ENCODE peak calls at places on chromosomes 3 and 15, in eight cellular contexts. One of them, this sample, is unnamed.

GRCh38 chr3:191301017-191301416 is 28.2 kb upstream of the CCDC50 start:
- DNase-seq in CD8-positive, alpha-beta T cell: no peak
- DNase-seq in PC-3: no peak
- DNase-seq in neuronal stem cell: no peak
- DNase-seq in breast epithelium: no peak
- DNase-seq in brain microvascular endothelial cell: no peak
- DNase-seq in CD4-positive, alpha-beta T cell: no peak
- DNase-seq in colonic mucosa: no peak
- DNase-seq in this sample: no peak

GRCh38 chr3:16849795-16850194 is 35.0 kb upstream of the PLCL2 start:
- DNase-seq in CD8-positive, alpha-beta T cell: no peak
- DNase-seq in PC-3: no peak
- DNase-seq in neuronal stem cell: no peak
- DNase-seq in breast epithelium: no peak
- DNase-seq in brain microvascular endothelial cell: peak
- DNase-seq in CD4-positive, alpha-beta T cell: no peak
- DNase-seq in colonic mucosa: no peak
- DNase-seq in this sample: no peak

GRCh38 chr3:139339219-139339906 is 4.5 kb upstream of the MRPS22 start:
- DNase-seq in CD8-positive, alpha-beta T cell: no peak
- DNase-seq in PC-3: no peak
- DNase-seq in neuronal stem cell: no peak
- DNase-seq in breast epithelium: no peak
- DNase-seq in brain microvascular endothelial cell: peak
- DNase-seq in CD4-positive, alpha-beta T cell: no peak
- DNase-seq in colonic mucosa: no peak
- DNase-seq in this sample: no peak

GRCh38 chr3:7074217-7074616 is 213.3 kb downstream of the GRM7 start:
- DNase-seq in CD8-positive, alpha-beta T cell: no peak
- DNase-seq in PC-3: no peak
- DNase-seq in neuronal stem cell: no peak
- DNase-seq in breast epithelium: no peak
- DNase-seq in brain microvascular endothelial cell: no peak
- DNase-seq in CD4-positive, alpha-beta T cell: no peak
- DNase-seq in colonic mucosa: no peak
- DNase-seq in this sample: no peak

GRCh38 chr3:15755780-15756179 is 42.0 kb downstream of the ANKRD28 start:
- DNase-seq in CD8-positive, alpha-beta T cell: no peak
- DNase-seq in PC-3: no peak
- DNase-seq in neuronal stem cell: no peak
- DNase-seq in breast epithelium: no peak
- DNase-seq in brain microvascular endothelial cell: no peak
- DNase-seq in CD4-positive, alpha-beta T cell: no peak
- DNase-seq in colonic mucosa: no peak
- DNase-seq in this sample: no peak

GRCh38 chr3:52532517-52532837 is 1.2 kb downstream of the NT5DC2 start:
- DNase-seq in CD8-positive, alpha-beta T cell: peak
- DNase-seq in PC-3: peak
- DNase-seq in neuronal stem cell: no peak
- DNase-seq in breast epithelium: no peak
- DNase-seq in brain microvascular endothelial cell: peak
- DNase-seq in CD4-positive, alpha-beta T cell: no peak
- DNase-seq in colonic mucosa: no peak
- DNase-seq in this sample: no peak

GRCh38 chr3:147361671-147362420 is 44.5 kb downstream of the ZIC4 start:
- DNase-seq in CD8-positive, alpha-beta T cell: no peak
- DNase-seq in PC-3: peak
- DNase-seq in neuronal stem cell: no peak
- DNase-seq in breast epithelium: no peak
- DNase-seq in brain microvascular endothelial cell: peak
- DNase-seq in CD4-positive, alpha-beta T cell: no peak
- DNase-seq in colonic mucosa: peak
- DNase-seq in this sample: no peak

GRCh38 chr15:52392008-52392687 is 96.5 kb upstream of the MYO5C start:
- DNase-seq in CD8-positive, alpha-beta T cell: no peak
- DNase-seq in PC-3: peak
- DNase-seq in neuronal stem cell: no peak
- DNase-seq in breast epithelium: no peak
- DNase-seq in brain microvascular endothelial cell: no peak
- DNase-seq in CD4-positive, alpha-beta T cell: no peak
- DNase-seq in colonic mucosa: no peak
- DNase-seq in this sample: peak

GRCh38 chr3:124600765-124601164 is 129.5 kb upstream of the UMPS start:
- DNase-seq in CD8-positive, alpha-beta T cell: no peak
- DNase-seq in PC-3: peak
- DNase-seq in neuronal stem cell: no peak
- DNase-seq in breast epithelium: no peak
- DNase-seq in brain microvascular endothelial cell: no peak
- DNase-seq in CD4-positive, alpha-beta T cell: no peak
- DNase-seq in colonic mucosa: no peak
- DNase-seq in this sample: no peak

GRCh38 chr3:124599147-124599765 is 131.0 kb upstream of the UMPS start:
- DNase-seq in CD8-positive, alpha-beta T cell: no peak
- DNase-seq in PC-3: no peak
- DNase-seq in neuronal stem cell: no peak
- DNase-seq in breast epithelium: no peak
- DNase-seq in brain microvascular endothelial cell: no peak
- DNase-seq in CD4-positive, alpha-beta T cell: no peak
- DNase-seq in colonic mucosa: no peak
- DNase-seq in this sample: no peak

GRCh38 chr3:124599779-124600693 is 130.2 kb upstream of the UMPS start:
- DNase-seq in CD8-positive, alpha-beta T cell: no peak
- DNase-seq in PC-3: peak
- DNase-seq in neuronal stem cell: no peak
- DNase-seq in breast epithelium: no peak
- DNase-seq in brain microvascular endothelial cell: peak
- DNase-seq in CD4-positive, alpha-beta T cell: no peak
- DNase-seq in colonic mucosa: peak
- DNase-seq in this sample: no peak

GRCh38 chr3:124597273-124597672 is 133.0 kb upstream of the UMPS start:
- DNase-seq in CD8-positive, alpha-beta T cell: no peak
- DNase-seq in PC-3: no peak
- DNase-seq in neuronal stem cell: no peak
- DNase-seq in breast epithelium: no peak
- DNase-seq in brain microvascular endothelial cell: no peak
- DNase-seq in CD4-positive, alpha-beta T cell: no peak
- DNase-seq in colonic mucosa: no peak
- DNase-seq in this sample: no peak

DNA sequence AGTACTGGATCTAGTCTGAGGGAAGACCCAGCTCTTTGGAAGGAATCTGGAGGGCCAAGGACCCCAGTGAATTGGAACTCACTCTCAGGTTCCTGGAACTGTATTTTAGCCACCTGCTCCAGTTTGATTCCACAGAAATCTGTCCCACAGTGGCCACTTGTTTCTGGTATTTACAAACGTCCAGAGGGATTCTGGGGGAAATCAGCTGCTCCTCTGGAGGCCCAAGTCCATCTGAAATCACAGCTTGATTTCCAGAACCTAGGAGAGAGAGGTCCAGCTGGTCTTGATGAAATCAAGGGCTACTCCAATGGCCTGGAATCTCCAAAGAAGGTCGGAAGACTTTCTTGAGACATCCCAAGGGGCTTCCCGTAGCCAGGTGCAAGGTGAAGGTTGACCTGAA is 132.3 kb upstream of the UMPS start:
- DNase-seq in CD8-positive, alpha-beta T cell: no peak
- DNase-seq in PC-3: no peak
- DNase-seq in neuronal stem cell: no peak
- DNase-seq in breast epithelium: no peak
- DNase-seq in brain microvascular endothelial cell: no peak
- DNase-seq in CD4-positive, alpha-beta T cell: no peak
- DNase-seq in colonic mucosa: no peak
- DNase-seq in this sample: no peak
- H3K27ac ChIP-seq in CD8-positive, alpha-beta T cell: no peak
- H3K27ac ChIP-seq in PC-3: no peak
- H3K27ac ChIP-seq in neuronal stem cell: no peak
- H3K27ac ChIP-seq in breast epithelium: no peak
- H3K27ac ChIP-seq in brain microvascular endothelial cell: no peak
- H3K27ac ChIP-seq in CD4-positive, alpha-beta T cell: no peak
- H3K27ac ChIP-seq in colonic mucosa: no peak
- H3K27ac ChIP-seq in this sample: no peak

GRCh38 chr3:44478606-44479094 is 1.2 kb upstream of the ZNF445 start:
- DNase-seq in CD8-positive, alpha-beta T cell: no peak
- DNase-seq in PC-3: no peak
- DNase-seq in neuronal stem cell: no peak
- DNase-seq in breast epithelium: no peak
- DNase-seq in brain microvascular endothelial cell: no peak
- DNase-seq in CD4-positive, alpha-beta T cell: no peak
- DNase-seq in colonic mucosa: no peak
- DNase-seq in this sample: no peak

GRCh38 chr3:44478055-44478468 is 592 bp upstream of the ZNF445 start:
- DNase-seq in CD8-positive, alpha-beta T cell: no peak
- DNase-seq in PC-3: no peak
- DNase-seq in neuronal stem cell: no peak
- DNase-seq in breast epithelium: no peak
- DNase-seq in brain microvascular endothelial cell: no peak
- DNase-seq in CD4-positive, alpha-beta T cell: no peak
- DNase-seq in colonic mucosa: no peak
- DNase-seq in this sample: no peak

GRCh38 chr3:44476181-44476599 is 1.3 kb downstream of the ZNF445 start:
- DNase-seq in CD8-positive, alpha-beta T cell: no peak
- DNase-seq in PC-3: peak
- DNase-seq in neuronal stem cell: no peak
- DNase-seq in breast epithelium: no peak
- DNase-seq in brain microvascular endothelial cell: peak
- DNase-seq in CD4-positive, alpha-beta T cell: no peak
- DNase-seq in colonic mucosa: no peak
- DNase-seq in this sample: no peak

GRCh38 chr3:44476963-44477311 is 533 bp downstream of the ZNF445 start:
- DNase-seq in CD8-positive, alpha-beta T cell: no peak
- DNase-seq in PC-3: no peak
- DNase-seq in neuronal stem cell: no peak
- DNase-seq in breast epithelium: no peak
- DNase-seq in brain microvascular endothelial cell: no peak
- DNase-seq in CD4-positive, alpha-beta T cell: no peak
- DNase-seq in colonic mucosa: no peak
- DNase-seq in this sample: no peak

GRCh38 chr3:44477312-44478030 is at the start of gene ZNF445:
- DNase-seq in CD8-positive, alpha-beta T cell: peak
- DNase-seq in PC-3: peak
- DNase-seq in neuronal stem cell: peak
- DNase-seq in breast epithelium: peak
- DNase-seq in brain microvascular endothelial cell: peak
- DNase-seq in CD4-positive, alpha-beta T cell: peak
- DNase-seq in colonic mucosa: peak
- DNase-seq in this sample: no peak
- H3K27ac ChIP-seq in CD8-positive, alpha-beta T cell: peak
- H3K27ac ChIP-seq in PC-3: no peak
- H3K27ac ChIP-seq in neuronal stem cell: no peak
- H3K27ac ChIP-seq in breast epithelium: peak
- H3K27ac ChIP-seq in brain microvascular endothelial cell: peak
- H3K27ac ChIP-seq in CD4-positive, alpha-beta T cell: peak
- H3K27ac ChIP-seq in colonic mucosa: peak
- H3K27ac ChIP-seq in this sample: peak

GRCh38 chr3:193317901-193318300 is 60.7 kb downstream of the ATP13A5 start:
- DNase-seq in CD8-positive, alpha-beta T cell: no peak
- DNase-seq in PC-3: no peak
- DNase-seq in neuronal stem cell: no peak
- DNase-seq in breast epithelium: no peak
- DNase-seq in brain microvascular endothelial cell: no peak
- DNase-seq in CD4-positive, alpha-beta T cell: no peak
- DNase-seq in colonic mucosa: no peak
- DNase-seq in this sample: no peak

GRCh38 chr3:193314161-193314560 is 64.4 kb downstream of the ATP13A5 start:
- DNase-seq in CD8-positive, alpha-beta T cell: no peak
- DNase-seq in PC-3: no peak
- DNase-seq in neuronal stem cell: no peak
- DNase-seq in breast epithelium: no peak
- DNase-seq in brain microvascular endothelial cell: no peak
- DNase-seq in CD4-positive, alpha-beta T cell: no peak
- DNase-seq in colonic mucosa: no peak
- DNase-seq in this sample: no peak

GRCh38 chr3:193310914-193311723 is 67.4 kb downstream of the ATP13A5 start:
- DNase-seq in CD8-positive, alpha-beta T cell: no peak
- DNase-seq in PC-3: no peak
- DNase-seq in neuronal stem cell: no peak
- DNase-seq in breast epithelium: no peak
- DNase-seq in brain microvascular endothelial cell: no peak
- DNase-seq in CD4-positive, alpha-beta T cell: no peak
- DNase-seq in colonic mucosa: no peak
- DNase-seq in this sample: no peak

DNA sequence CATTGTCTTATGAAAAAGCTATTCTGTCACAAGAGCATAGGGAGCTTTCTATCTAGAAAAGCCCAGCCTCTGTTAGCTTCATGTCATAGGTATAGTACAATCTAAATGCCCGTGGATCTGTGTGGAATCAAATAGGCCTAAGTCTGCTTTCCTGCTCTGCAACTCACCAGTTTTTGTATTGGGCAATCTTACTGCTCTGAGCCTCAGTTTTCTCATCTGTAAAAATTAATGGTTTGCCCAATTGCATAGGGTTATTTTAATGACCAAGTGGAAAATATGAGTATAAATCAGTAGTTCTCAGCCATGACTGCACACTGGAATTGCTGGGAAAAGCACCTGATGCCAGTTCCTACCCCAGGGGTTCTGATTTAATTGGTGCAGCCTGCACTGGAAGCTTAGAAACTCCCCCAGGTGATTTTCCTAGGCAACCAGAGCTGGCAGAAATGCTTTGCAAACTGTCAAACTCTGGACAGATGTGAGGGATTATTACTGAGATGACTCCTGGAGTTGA is 65.0 kb downstream of the ATP13A5 start:
- DNase-seq in CD8-positive, alpha-beta T cell: no peak
- DNase-seq in PC-3: no peak
- DNase-seq in neuronal stem cell: no peak
- DNase-seq in breast epithelium: no peak
- DNase-seq in brain microvascular endothelial cell: no peak
- DNase-seq in CD4-positive, alpha-beta T cell: no peak
- DNase-seq in colonic mucosa: no peak
- DNase-seq in this sample: no peak
- H3K27ac ChIP-seq in CD8-positive, alpha-beta T cell: no peak
- H3K27ac ChIP-seq in PC-3: no peak
- H3K27ac ChIP-seq in neuronal stem cell: peak
- H3K27ac ChIP-seq in breast epithelium: no peak
- H3K27ac ChIP-seq in brain microvascular endothelial cell: no peak
- H3K27ac ChIP-seq in CD4-positive, alpha-beta T cell: no peak
- H3K27ac ChIP-seq in colonic mucosa: no peak
- H3K27ac ChIP-seq in this sample: no peak

GRCh38 chr3:48189321-48189720 is 1.1 kb upstream of the CDC25A start:
- DNase-seq in CD8-positive, alpha-beta T cell: no peak
- DNase-seq in PC-3: no peak
- DNase-seq in neuronal stem cell: no peak
- DNase-seq in breast epithelium: no peak
- DNase-seq in brain microvascular endothelial cell: no peak
- DNase-seq in CD4-positive, alpha-beta T cell: no peak
- DNase-seq in colonic mucosa: no peak
- DNase-seq in this sample: no peak

GRCh38 chr3:48186993-48187578 is 1.1 kb downstream of the CDC25A start:
- DNase-seq in CD8-positive, alpha-beta T cell: no peak
- DNase-seq in PC-3: peak
- DNase-seq in neuronal stem cell: no peak
- DNase-seq in breast epithelium: no peak
- DNase-seq in brain microvascular endothelial cell: peak
- DNase-seq in CD4-positive, alpha-beta T cell: no peak
- DNase-seq in colonic mucosa: no peak
- DNase-seq in this sample: no peak

GRCh38 chr3:48185129-48185528 is 3.1 kb downstream of the CDC25A start:
- DNase-seq in CD8-positive, alpha-beta T cell: no peak
- DNase-seq in PC-3: no peak
- DNase-seq in neuronal stem cell: no peak
- DNase-seq in breast epithelium: no peak
- DNase-seq in brain microvascular endothelial cell: no peak
- DNase-seq in CD4-positive, alpha-beta T cell: no peak
- DNase-seq in colonic mucosa: no peak
- DNase-seq in this sample: no peak

GRCh38 chr3:48188266-48189201 is at the start of gene CDC25A:
- DNase-seq in CD8-positive, alpha-beta T cell: peak
- DNase-seq in PC-3: peak
- DNase-seq in neuronal stem cell: peak
- DNase-seq in breast epithelium: peak
- DNase-seq in brain microvascular endothelial cell: peak
- DNase-seq in CD4-positive, alpha-beta T cell: peak
- DNase-seq in colonic mucosa: peak
- DNase-seq in this sample: peak

DNA sequence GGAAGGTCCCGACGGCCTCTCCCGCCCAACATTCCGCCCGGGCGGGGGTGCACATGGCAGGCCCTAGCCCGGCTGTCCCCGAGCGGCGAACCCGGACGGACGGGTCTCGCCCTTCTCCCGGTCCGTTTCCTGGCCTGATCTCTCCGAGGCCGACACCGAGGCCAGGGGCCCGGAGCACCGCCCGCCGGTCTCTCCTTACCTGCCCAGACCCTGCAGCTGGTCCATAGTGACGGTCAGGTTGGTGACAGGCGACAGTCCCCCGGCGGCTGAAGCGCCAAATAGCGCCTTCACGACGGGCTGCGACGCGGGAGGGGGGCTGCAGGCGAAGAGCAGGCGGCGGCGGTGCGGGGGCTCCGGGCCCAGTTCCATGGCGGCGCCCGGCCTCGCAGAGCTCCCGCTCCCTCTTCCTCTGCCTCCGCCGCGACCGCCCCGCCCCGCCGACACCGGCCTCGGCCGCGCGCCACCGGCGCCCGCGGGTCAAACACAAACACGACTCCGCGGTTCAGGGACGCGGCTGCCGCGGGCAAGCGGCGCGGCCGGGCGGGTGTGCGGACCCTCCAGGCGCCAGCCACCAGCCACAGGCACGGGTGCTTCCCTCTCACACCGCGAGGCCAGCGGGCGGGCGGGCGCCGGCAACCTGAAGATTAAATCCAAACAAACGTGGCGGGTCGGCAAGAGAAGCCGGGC is 495 bp downstream of the CDC25A start:
- DNase-seq in CD8-positive, alpha-beta T cell: no peak
- DNase-seq in PC-3: peak
- DNase-seq in neuronal stem cell: peak
- DNase-seq in breast epithelium: no peak
- DNase-seq in brain microvascular endothelial cell: no peak
- DNase-seq in CD4-positive, alpha-beta T cell: no peak
- DNase-seq in colonic mucosa: peak
- DNase-seq in this sample: no peak
- H3K27ac ChIP-seq in CD8-positive, alpha-beta T cell: no peak
- H3K27ac ChIP-seq in PC-3: peak
- H3K27ac ChIP-seq in neuronal stem cell: peak
- H3K27ac ChIP-seq in breast epithelium: no peak
- H3K27ac ChIP-seq in brain microvascular endothelial cell: peak
- H3K27ac ChIP-seq in CD4-positive, alpha-beta T cell: no peak
- H3K27ac ChIP-seq in colonic mucosa: peak
- H3K27ac ChIP-seq in this sample: no peak

This sample was measured in epithelial cell of prostate.